ENCODE peak calls at places on chromosome 1, in ten cellular contexts. One of them, this sample, is unnamed.

GRCh38 chr1:209409786-209410185 is 173.7 kb upstream of the CAMK1G start:
- DNase-seq in tibial artery: no peak
- DNase-seq in GM06990: no peak
- DNase-seq in left ventricle myocardium inferior: no peak
- DNase-seq in GM12878: no peak
- DNase-seq in fibroblast of the aortic adventitia: peak; percentile 66
- DNase-seq in mucosa of descending colon: no peak
- DNase-seq in colonic mucosa: no peak
- DNase-seq in CD8-positive, alpha-beta T cell: no peak
- DNase-seq in fibroblast of mammary gland: peak; percentile 70
- DNase-seq in this sample: peak; percentile 96

GRCh38 chr1:183370399-183371058 is 47.7 kb downstream of the NMNAT2 start:
- DNase-seq in fibroblast of the aortic adventitia: no peak
- DNase-seq in left ventricle myocardium inferior: no peak
- DNase-seq in GM12878: no peak
- DNase-seq in tibial artery: no peak
- DNase-seq in mucosa of descending colon: peak; percentile 62
- DNase-seq in fibroblast of mammary gland: no peak
- DNase-seq in GM06990: no peak
- DNase-seq in CD8-positive, alpha-beta T cell: no peak
- DNase-seq in colonic mucosa: peak; percentile 72
- DNase-seq in this sample: no peak

GRCh38 chr1:151620286-151620685 is 8.4 kb downstream of the SNX27 start:
- DNase-seq in CD8-positive, alpha-beta T cell: no peak
- DNase-seq in GM06990: no peak
- DNase-seq in colonic mucosa: no peak
- DNase-seq in GM12878: no peak
- DNase-seq in fibroblast of mammary gland: peak; percentile 52
- DNase-seq in tibial artery: no peak
- DNase-seq in fibroblast of the aortic adventitia: peak; percentile 51
- DNase-seq in left ventricle myocardium inferior: no peak
- DNase-seq in mucosa of descending colon: no peak
- DNase-seq in this sample: no peak

GRCh38 chr1:180486092-180486491 is 16.3 kb downstream of the ACBD6 start:
- DNase-seq in GM12878: no peak
- DNase-seq in CD8-positive, alpha-beta T cell: no peak
- DNase-seq in fibroblast of the aortic adventitia: no peak
- DNase-seq in left ventricle myocardium inferior: no peak
- DNase-seq in GM06990: no peak
- DNase-seq in tibial artery: no peak
- DNase-seq in fibroblast of mammary gland: no peak
- DNase-seq in mucosa of descending colon: no peak
- DNase-seq in colonic mucosa: no peak
- DNase-seq in this sample: no peak

GRCh38 chr1:20594746-20595145 is 5.8 kb downstream of the CDA start:
- DNase-seq in fibroblast of the aortic adventitia: no peak
- DNase-seq in GM06990: no peak
- DNase-seq in CD8-positive, alpha-beta T cell: no peak
- DNase-seq in GM12878: no peak
- DNase-seq in mucosa of descending colon: no peak
- DNase-seq in colonic mucosa: no peak
- DNase-seq in left ventricle myocardium inferior: no peak
- DNase-seq in fibroblast of mammary gland: no peak
- DNase-seq in tibial artery: no peak
- DNase-seq in this sample: no peak

GRCh38 chr1:109649380-109649987 is 6.4 kb upstream of the GSTM4 start:
- DNase-seq in tibial artery: no peak
- DNase-seq in CD8-positive, alpha-beta T cell: no peak
- DNase-seq in GM12878: no peak
- DNase-seq in mucosa of descending colon: no peak
- DNase-seq in fibroblast of the aortic adventitia: peak; percentile 75
- DNase-seq in fibroblast of mammary gland: peak; percentile 75
- DNase-seq in left ventricle myocardium inferior: no peak
- DNase-seq in colonic mucosa: no peak
- DNase-seq in GM06990: no peak
- DNase-seq in this sample: peak; percentile 55

GRCh38 chr1:84260852-84261518 is 40.5 kb upstream of the SAMD13 start:
- DNase-seq in mucosa of descending colon: no peak
- DNase-seq in GM12878: no peak
- DNase-seq in CD8-positive, alpha-beta T cell: no peak
- DNase-seq in fibroblast of mammary gland: no peak
- DNase-seq in fibroblast of the aortic adventitia: no peak
- DNase-seq in GM06990: no peak
- DNase-seq in colonic mucosa: peak; percentile 64
- DNase-seq in left ventricle myocardium inferior: no peak
- DNase-seq in tibial artery: no peak
- DNase-seq in this sample: no peak

GRCh38 chr1:115685029-115685705 is 43.4 kb downstream of the VANGL1 start:
- DNase-seq in CD8-positive, alpha-beta T cell: no peak
- DNase-seq in left ventricle myocardium inferior: no peak
- DNase-seq in colonic mucosa: no peak
- DNase-seq in mucosa of descending colon: no peak
- DNase-seq in tibial artery: no peak
- DNase-seq in fibroblast of the aortic adventitia: no peak
- DNase-seq in GM06990: no peak
- DNase-seq in fibroblast of mammary gland: no peak
- DNase-seq in GM12878: no peak
- DNase-seq in this sample: no peak

GRCh38 chr1:218496561-218496960 is 151.4 kb downstream of the TGFB2 start:
- DNase-seq in mucosa of descending colon: no peak
- DNase-seq in GM06990: no peak
- DNase-seq in fibroblast of the aortic adventitia: peak; percentile 97
- DNase-seq in colonic mucosa: no peak
- DNase-seq in CD8-positive, alpha-beta T cell: no peak
- DNase-seq in GM12878: no peak
- DNase-seq in tibial artery: no peak
- DNase-seq in fibroblast of mammary gland: peak; percentile 100
- DNase-seq in left ventricle myocardium inferior: no peak
- DNase-seq in this sample: peak; percentile 100

GRCh38 chr1:11856698-11857097 is 2.0 kb downstream of the NPPB start:
- DNase-seq in GM12878: no peak
- DNase-seq in CD8-positive, alpha-beta T cell: no peak
- DNase-seq in fibroblast of mammary gland: no peak
- DNase-seq in GM06990: no peak
- DNase-seq in fibroblast of the aortic adventitia: no peak
- DNase-seq in colonic mucosa: no peak
- DNase-seq in tibial artery: no peak
- DNase-seq in mucosa of descending colon: no peak
- DNase-seq in left ventricle myocardium inferior: no peak
- DNase-seq in this sample: no peak

GRCh38 chr1:156747737-156748669 is 3.5 kb downstream of the HDGF start:
- DNase-seq in colonic mucosa: peak; percentile 27
- DNase-seq in left ventricle myocardium inferior: no peak
- DNase-seq in GM06990: no peak
- DNase-seq in fibroblast of mammary gland: peak; percentile 43
- DNase-seq in mucosa of descending colon: no peak
- DNase-seq in CD8-positive, alpha-beta T cell: no peak
- DNase-seq in fibroblast of the aortic adventitia: no peak
- DNase-seq in tibial artery: no peak
- DNase-seq in GM12878: no peak
- DNase-seq in this sample: no peak

GRCh38 chr1:232149302-232150201 is 480.4 kb downstream of the SIPA1L2 start:
- DNase-seq in left ventricle myocardium inferior: no peak
- DNase-seq in GM12878: no peak
- DNase-seq in fibroblast of mammary gland: peak; percentile 57
- DNase-seq in colonic mucosa: no peak
- DNase-seq in mucosa of descending colon: no peak
- DNase-seq in tibial artery: no peak
- DNase-seq in CD8-positive, alpha-beta T cell: no peak
- DNase-seq in GM06990: no peak
- DNase-seq in fibroblast of the aortic adventitia: peak; percentile 65
- DNase-seq in this sample: peak; percentile 24

GRCh38 chr1:53328009-53328489 is at the start of gene LRP8:
- DNase-seq in GM06990: peak; percentile 85
- DNase-seq in left ventricle myocardium inferior: peak; percentile 74
- DNase-seq in mucosa of descending colon: peak; percentile 83
- DNase-seq in GM12878: no peak
- DNase-seq in fibroblast of mammary gland: peak; percentile 46
- DNase-seq in CD8-positive, alpha-beta T cell: peak; percentile 79
- DNase-seq in tibial artery: peak; percentile 82
- DNase-seq in colonic mucosa: peak; percentile 77
- DNase-seq in fibroblast of the aortic adventitia: peak; percentile 45
- DNase-seq in this sample: peak; percentile 47

GRCh38 chr1:235799264-235799663 is 67.4 kb downstream of the LYST start:
- DNase-seq in fibroblast of mammary gland: no peak
- DNase-seq in left ventricle myocardium inferior: no peak
- DNase-seq in colonic mucosa: no peak
- DNase-seq in fibroblast of the aortic adventitia: no peak
- DNase-seq in GM12878: no peak
- DNase-seq in mucosa of descending colon: no peak
- DNase-seq in CD8-positive, alpha-beta T cell: no peak
- DNase-seq in tibial artery: no peak
- DNase-seq in GM06990: no peak
- DNase-seq in this sample: no peak

GRCh38 chr1:67347688-67348472 is 40.2 kb downstream of the IL12RB2 start:
- DNase-seq in tibial artery: no peak
- DNase-seq in left ventricle myocardium inferior: peak; percentile 20
- DNase-seq in colonic mucosa: peak; percentile 38
- DNase-seq in CD8-positive, alpha-beta T cell: no peak
- DNase-seq in GM12878: no peak
- DNase-seq in fibroblast of mammary gland: peak; percentile 75
- DNase-seq in GM06990: no peak
- DNase-seq in fibroblast of the aortic adventitia: peak; percentile 68
- DNase-seq in mucosa of descending colon: no peak
- DNase-seq in this sample: peak; percentile 36

GRCh38 chr1:82321794-82322193 is 521.1 kb downstream of the ADGRL2 start:
- DNase-seq in GM12878: no peak
- DNase-seq in CD8-positive, alpha-beta T cell: no peak
- DNase-seq in fibroblast of the aortic adventitia: peak; percentile 20
- DNase-seq in colonic mucosa: no peak
- DNase-seq in fibroblast of mammary gland: no peak
- DNase-seq in left ventricle myocardium inferior: no peak
- DNase-seq in tibial artery: no peak
- DNase-seq in mucosa of descending colon: no peak
- DNase-seq in GM06990: no peak
- DNase-seq in this sample: no peak
- TF ChIP-seq CTCF in GM12878: no peak
- TF ChIP-seq CTCF in CD8-positive, alpha-beta T cell: no peak
- TF ChIP-seq CTCF in fibroblast of the aortic adventitia: no peak
- TF ChIP-seq CTCF in colonic mucosa: no peak
- TF ChIP-seq CTCF in fibroblast of mammary gland: no peak
- TF ChIP-seq CTCF in left ventricle myocardium inferior: no peak
- TF ChIP-seq CTCF in tibial artery: no peak
- TF ChIP-seq CTCF in mucosa of descending colon: no peak
- TF ChIP-seq CTCF in GM06990: no peak
- TF ChIP-seq CTCF in this sample: no peak

GRCh38 chr1:1290238-1290731 is 10.0 kb downstream of the SCNN1D start:
- DNase-seq in GM12878: no peak
- DNase-seq in left ventricle myocardium inferior: peak; percentile 51
- DNase-seq in CD8-positive, alpha-beta T cell: peak; percentile 65
- DNase-seq in tibial artery: no peak
- DNase-seq in mucosa of descending colon: no peak
- DNase-seq in GM06990: no peak
- DNase-seq in fibroblast of the aortic adventitia: no peak
- DNase-seq in colonic mucosa: peak; percentile 86
- DNase-seq in fibroblast of mammary gland: no peak
- DNase-seq in this sample: peak; percentile 42
- TF ChIP-seq CTCF in GM12878: peak; percentile 78
- TF ChIP-seq CTCF in left ventricle myocardium inferior: peak; percentile 64
- TF ChIP-seq CTCF in CD8-positive, alpha-beta T cell: peak; percentile 23
- TF ChIP-seq CTCF in tibial artery: peak; percentile 53
- TF ChIP-seq CTCF in mucosa of descending colon: peak; percentile 66
- TF ChIP-seq CTCF in GM06990: peak; percentile 57
- TF ChIP-seq CTCF in fibroblast of the aortic adventitia: peak; percentile 79
- TF ChIP-seq CTCF in colonic mucosa: peak; percentile 57
- TF ChIP-seq CTCF in fibroblast of mammary gland: peak; percentile 50
- TF ChIP-seq CTCF in this sample: peak; percentile 76

DNA sequence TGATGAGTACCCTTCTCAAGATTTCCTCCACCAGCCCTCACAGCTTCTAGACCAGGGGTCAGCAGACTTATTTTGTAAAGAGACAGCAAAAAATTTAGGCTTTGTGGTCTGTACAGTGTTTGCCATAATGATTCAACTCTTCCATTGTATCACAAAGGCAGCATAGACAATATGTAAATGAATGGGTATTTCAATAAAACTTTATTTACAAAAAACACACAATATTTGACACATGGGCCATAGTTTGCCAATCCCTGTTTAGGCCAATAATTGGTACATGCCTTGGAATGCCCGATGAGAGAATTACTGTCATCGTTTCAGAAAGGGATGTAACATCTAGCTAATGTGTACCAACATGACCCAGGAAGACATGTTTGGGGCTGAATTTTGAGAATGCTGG is 178.9 kb upstream of the GALNT2 start:
- DNase-seq in GM06990: no peak
- DNase-seq in tibial artery: no peak
- DNase-seq in GM12878: no peak
- DNase-seq in mucosa of descending colon: no peak
- DNase-seq in fibroblast of mammary gland: no peak
- DNase-seq in CD8-positive, alpha-beta T cell: no peak
- DNase-seq in left ventricle myocardium inferior: no peak
- DNase-seq in fibroblast of the aortic adventitia: no peak
- DNase-seq in colonic mucosa: no peak
- DNase-seq in this sample: no peak
- TF ChIP-seq CTCF in GM06990: no peak
- TF ChIP-seq CTCF in tibial artery: no peak
- TF ChIP-seq CTCF in GM12878: no peak
- TF ChIP-seq CTCF in mucosa of descending colon: no peak
- TF ChIP-seq CTCF in fibroblast of mammary gland: no peak
- TF ChIP-seq CTCF in CD8-positive, alpha-beta T cell: no peak
- TF ChIP-seq CTCF in left ventricle myocardium inferior: no peak
- TF ChIP-seq CTCF in fibroblast of the aortic adventitia: no peak
- TF ChIP-seq CTCF in colonic mucosa: no peak
- TF ChIP-seq CTCF in this sample: no peak

DNA sequence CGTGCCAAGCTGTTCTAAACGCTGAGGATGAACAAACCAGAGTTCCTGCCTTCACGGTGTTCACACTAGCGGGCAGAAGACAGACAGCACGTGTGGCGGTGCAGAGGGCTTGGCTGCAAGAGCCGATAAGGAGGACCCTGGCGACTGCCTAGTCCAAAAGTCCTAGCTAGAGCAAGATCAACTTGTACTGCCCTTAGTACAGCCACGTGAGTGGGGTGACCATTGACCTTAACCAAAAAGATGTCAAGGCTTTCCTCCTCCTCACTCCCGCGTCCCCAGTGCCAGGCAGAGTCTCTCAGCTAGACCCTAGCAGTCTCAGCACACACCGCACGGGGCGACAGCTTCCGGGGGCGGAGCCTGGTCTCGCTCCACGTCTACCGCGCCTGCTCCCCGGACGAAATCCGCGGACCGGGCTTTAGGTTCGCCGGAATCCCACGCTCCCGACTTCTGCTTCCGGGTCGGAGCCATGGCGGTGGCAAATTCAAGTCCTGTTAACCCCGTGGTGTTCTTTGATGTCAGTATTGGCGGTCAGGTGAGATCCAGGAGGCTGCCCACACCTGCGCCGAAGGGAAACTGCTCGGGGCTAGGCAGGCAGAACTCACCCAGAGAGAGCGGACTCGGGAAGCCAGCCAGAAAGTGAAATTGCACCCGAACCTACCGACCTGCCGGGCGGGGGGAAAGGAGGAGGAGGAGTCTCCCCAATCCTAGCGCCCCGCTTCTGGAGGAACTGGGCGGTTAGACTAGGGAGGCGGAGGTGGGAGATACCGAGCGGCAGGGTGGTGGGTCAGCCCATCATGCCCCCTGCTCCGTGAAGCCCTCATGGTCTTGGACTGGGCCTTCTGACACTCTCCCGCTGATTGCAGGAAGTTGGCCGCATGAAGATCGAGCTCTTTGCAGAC is at the start of gene PPIH:
- DNase-seq in left ventricle myocardium inferior: peak; percentile 94
- DNase-seq in mucosa of descending colon: peak; percentile 97
- DNase-seq in tibial artery: peak; percentile 96
- DNase-seq in fibroblast of mammary gland: peak; percentile 88
- DNase-seq in colonic mucosa: peak; percentile 97
- DNase-seq in fibroblast of the aortic adventitia: peak; percentile 86
- DNase-seq in GM06990: peak; percentile 95
- DNase-seq in GM12878: peak; percentile 80
- DNase-seq in CD8-positive, alpha-beta T cell: peak; percentile 96
- DNase-seq in this sample: peak; percentile 89
- TF ChIP-seq CTCF in left ventricle myocardium inferior: peak; percentile 62
- TF ChIP-seq CTCF in mucosa of descending colon: peak; percentile 28
- TF ChIP-seq CTCF in tibial artery: peak; percentile 38
- TF ChIP-seq CTCF in fibroblast of mammary gland: peak; percentile 3
- TF ChIP-seq CTCF in colonic mucosa: no peak
- TF ChIP-seq CTCF in fibroblast of the aortic adventitia: peak; percentile 42
- TF ChIP-seq CTCF in GM06990: no peak
- TF ChIP-seq CTCF in GM12878: peak; percentile 28
- TF ChIP-seq CTCF in CD8-positive, alpha-beta T cell: no peak
- TF ChIP-seq CTCF in this sample: peak; percentile 44